ENCODE peak calls at places on chromosome 16, in seven cellular contexts. I is esophagus squamous epithelium, Z is K562, O is ovary, G is IMR-90, R is prostate gland, H is A549. N is an unnamed sample. For H3K4me1, the result is how much of the 10 kb centered on the place peaks cover.

GRCh38 chr16:61181982-61182381 is 854.3 kb downstream of the CDH8 start:
- DNase-seq in Z (no peak), G (no peak), R (no peak), O (no peak), H (no peak), I (no peak), N (no peak)

GRCh38 chr16:8952281-8952751 is 11.4 kb downstream of the USP7 start:
- DNase-seq in R (no peak), Z (no peak), H (no peak), G (no peak), I (no peak), O (no peak), N (no peak)

GRCh38 chr16:49556252-49557069 is 182.9 kb downstream of the C16orf78 start:
- DNase-seq in I (no peak), G (peak), H (peak), O (no peak), R (no peak), Z (peak), N (no peak)

GRCh38 chr16:79970551-79971236 is 370.2 kb upstream of the MAF start:
- DNase-seq in G (no peak), Z (peak), I (no peak), H (no peak), O (peak), R (no peak), N (peak)

GRCh38 chr16:26777821-26778220 is 288.9 kb upstream of the C16orf82 start:
- DNase-seq in G (no peak), I (no peak), H (no peak), Z (no peak), O (no peak), R (no peak), N (no peak)

GRCh38 chr16:86406056-86406455 is 104.3 kb upstream of the FOXF1 start:
- DNase-seq in G (peak), I (no peak), H (no peak), R (no peak), O (no peak), Z (no peak), N (no peak)

GRCh38 chr16:86322283-86322682 is 188.0 kb upstream of the FOXF1 start:
- DNase-seq in I (no peak), H (no peak), Z (no peak), G (no peak), R (no peak), O (no peak), N (no peak)

GRCh38 chr16:87790278-87791023 is 24.7 kb upstream of the KLHDC4 start:
- DNase-seq in I (no peak), R (no peak), Z (no peak), O (peak), G (peak), H (peak), N (peak)

GRCh38 chr16:88504489-88505404 is 51.7 kb downstream of the ZFPM1 start:
- DNase-seq in Z (no peak), O (no peak), H (no peak), G (no peak), R (no peak), I (no peak), N (no peak)

GRCh38 chr16:49463529-49463928 is 89.9 kb downstream of the C16orf78 start:
- DNase-seq in I (no peak), H (no peak), O (no peak), Z (no peak), G (no peak), R (no peak), N (peak)

GRCh38 chr16:22843856-22844255 is 29.9 kb downstream of the HS3ST2 start:
- DNase-seq in O (no peak), I (no peak), H (no peak), R (no peak), G (no peak), Z (no peak), N (no peak)

GRCh38 chr16:57808589-57808988 is 6.3 kb upstream of the KIFC3 start:
- DNase-seq in Z (no peak), G (no peak), O (no peak), R (no peak), H (no peak), I (no peak), N (no peak)

GRCh38 chr16:57809276-57809793 is 7.0 kb upstream of the KIFC3 start:
- DNase-seq in G (no peak), H (no peak), O (no peak), R (no peak), Z (no peak), I (no peak), N (no peak)

GRCh38 chr16:57807968-57808528 is 5.8 kb upstream of the KIFC3 start:
- DNase-seq in R (peak), Z (peak), O (peak), I (no peak), G (peak), H (peak), N (peak)

GRCh38 chr16:57805176-57805575 is 2.9 kb upstream of the KIFC3 start:
- DNase-seq in Z (no peak), I (no peak), O (peak), H (no peak), G (no peak), R (no peak), N (no peak)

DNA sequence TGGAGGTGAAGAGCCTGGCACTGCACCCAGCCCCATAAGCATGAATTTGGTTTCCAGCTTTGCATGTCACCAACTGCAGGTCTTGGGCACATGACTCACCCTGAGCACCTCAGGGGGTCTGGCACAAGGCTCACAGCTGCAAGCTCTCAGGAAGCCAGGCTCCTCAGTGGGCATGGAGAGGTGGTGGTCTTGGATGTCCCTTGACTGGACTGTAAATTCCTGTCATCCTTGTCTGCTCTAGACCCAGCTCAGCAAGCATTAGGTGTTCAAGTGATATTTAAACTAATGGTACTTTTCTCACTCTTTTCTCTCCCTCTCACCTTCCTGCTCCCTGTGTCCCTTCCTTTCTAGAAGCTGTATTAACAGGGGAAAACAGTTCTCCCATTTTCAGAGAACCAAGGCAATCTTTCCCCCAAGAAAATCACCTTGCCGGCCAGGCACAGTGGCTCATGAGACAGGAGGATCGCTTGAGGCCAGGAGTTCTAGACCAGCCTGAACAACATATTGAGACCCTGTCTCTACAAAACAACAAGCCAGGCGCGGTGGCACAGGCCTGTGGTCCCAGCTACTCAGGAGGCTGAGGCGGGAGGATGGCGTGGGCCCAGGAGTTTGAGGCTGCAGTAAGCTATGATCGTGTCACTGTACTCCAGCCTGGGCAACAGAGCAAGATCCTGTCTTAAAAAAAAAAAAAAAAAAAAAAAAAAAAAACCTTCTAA is 5.1 kb upstream of the KIFC3 start:
- DNase-seq in H (peak), G (no peak), Z (no peak), O (no peak), R (no peak), I (no peak), N (no peak)
- H3K4me1 ChIP-seq in H (half or more), G (under half), Z (under half), O (under half), R (under half), I (under half), N (half or more)

GRCh38 chr16:14407786-14408399 is 222.2 kb downstream of the PARN start:
- DNase-seq in G (no peak), Z (no peak), H (no peak), R (no peak), I (no peak), O (no peak), N (no peak)

GRCh38 chr16:14401839-14402115 is 228.3 kb downstream of the PARN start:
- DNase-seq in R (no peak), O (peak), I (no peak), Z (no peak), H (no peak), G (peak), N (peak)

GRCh38 chr16:14409563-14409962 is 220.5 kb downstream of the PARN start:
- DNase-seq in O (no peak), I (no peak), Z (no peak), G (peak), R (no peak), H (no peak), N (no peak)

GRCh38 chr16:14400285-14400977 is 229.6 kb downstream of the PARN start:
- DNase-seq in R (no peak), O (no peak), I (no peak), G (no peak), Z (no peak), H (no peak), N (no peak)

GRCh38 chr16:14405611-14406537 is 224.2 kb downstream of the PARN start:
- DNase-seq in O (peak), G (no peak), I (no peak), Z (peak), R (no peak), H (no peak), N (no peak)
- TF ChIP-seq POLR2A in O (no peak), G (no peak), I (no peak), Z (no peak), R (no peak), H (no peak), N (no peak)

DNA sequence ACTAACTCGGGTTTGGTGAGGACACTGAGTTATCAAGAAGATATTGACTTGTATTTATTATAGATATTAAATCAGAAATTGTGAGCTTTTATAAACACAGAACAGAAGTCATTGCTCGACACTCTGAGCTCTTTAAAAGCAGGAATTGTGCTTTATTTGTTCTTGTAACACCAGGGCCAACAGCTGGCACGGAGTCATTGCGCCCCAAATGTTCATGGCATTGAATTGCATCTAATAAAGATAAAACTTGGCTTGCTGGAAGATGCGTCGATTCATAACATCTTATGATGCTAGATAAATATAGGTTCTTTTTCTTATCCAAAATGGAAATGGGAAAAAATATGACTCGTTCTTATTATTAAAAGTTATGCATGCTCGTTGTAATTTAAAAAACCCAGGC is 11.8 kb upstream of the MLYCD start:
- DNase-seq in H (peak), G (no peak), Z (no peak), I (no peak), R (no peak), O (no peak), N (no peak)
- H3K4me3 ChIP-seq in H (no peak), G (no peak), Z (no peak), I (no peak), R (no peak), O (no peak), N (no peak)

GRCh38 chr16:1156983-1157638 is 4.2 kb downstream of the CACNA1H start:
- DNase-seq in Z (no peak), R (no peak), O (no peak), I (no peak), H (no peak), G (no peak), N (no peak)
- H3K4me1 ChIP-seq in Z (half or more), R (under half), O (half or more), I (under half), H (under half), G (under half), N (under half)